ENCODE peak calls at places on chromosome 12, in eight cellular contexts. F is stimulated activated effector memory CD8-positive, alpha-beta T cell treated with anti-CD3 and anti-CD28 coated beads, Interleukin-12 subunit alpha, Interleukin-12 subunit beta, amount 100 ng/mL, for 72 hours; Y is NCI-H524 treated with DMSO at 0.1 percent for 48 hours; S is AG04450; V is activated CD8-positive, alpha-beta memory T cell treated with anti-CD3 and anti-CD28 coated beads for 24 hours; Z is AG08396; U is stimulated activated CD8-positive, alpha-beta memory T cell treated with anti-CD3 and anti-CD28 coated beads, Interleukin-2, amount 100 ng/mL, for 1 hour; E is sciatic nerve. Q is an unnamed sample.

GRCh38 chr12:76878899-76879709 is at the start of gene CSRP2:
- DNase-seq in F (peak; percentile 49), Y (peak; percentile 23), S (peak; percentile 73), V (peak; percentile 85), Z (peak; percentile 96), U (peak; percentile 31), E (peak; percentile 95), Q (peak; percentile 91)

GRCh38 chr12:109612003-109612402 is 38.4 kb downstream of the MVK start:
- DNase-seq in F (no peak), Y (no peak), S (no peak), V (no peak), Z (no peak), U (no peak), E (no peak), Q (no peak)

GRCh38 chr12:41940571-41940970 is 204.1 kb downstream of the GXYLT1 start:
- DNase-seq in F (no peak), Y (no peak), S (no peak), V (no peak), Z (no peak), U (no peak), E (no peak), Q (no peak)

GRCh38 chr12:401235-402126 is at the start of gene CCDC77:
- DNase-seq in F (peak; percentile 94), Y (no peak), S (peak; percentile 70), V (peak; percentile 98), Z (peak; percentile 97), U (peak; percentile 82), E (peak; percentile 93), Q (peak; percentile 95)

GRCh38 chr12:128507470-128507869 is 240.5 kb downstream of the TMEM132C start:
- DNase-seq in F (no peak), Y (no peak), S (no peak), V (no peak), Z (no peak), U (no peak), E (no peak), Q (no peak)

GRCh38 chr12:56634837-56635538 is 4.9 kb upstream of the BAZ2A start:
- DNase-seq in F (peak; percentile 56), Y (peak; percentile 41), S (peak; percentile 34), V (peak; percentile 84), Z (peak; percentile 86), U (no peak), E (peak; percentile 69), Q (peak; percentile 44)

GRCh38 chr12:68963456-68963859 is 30.5 kb upstream of the CPM start:
- DNase-seq in F (no peak), Y (no peak), S (no peak), V (no peak), Z (no peak), U (no peak), E (no peak), Q (no peak)

GRCh38 chr12:54206807-54207206 is 18.0 kb upstream of the SMUG1 start:
- DNase-seq in F (no peak), Y (peak; percentile 40), S (no peak), V (no peak), Z (no peak), U (no peak), E (no peak), Q (no peak)

GRCh38 chr12:120979862-120980696 is 1.7 kb downstream of the HNF1A start:
- DNase-seq in F (no peak), Y (no peak), S (no peak), V (no peak), Z (no peak), U (no peak), E (no peak), Q (peak; percentile 55)

GRCh38 chr12:76329163-76329562 is 19.1 kb downstream of the BBS10 start:
- DNase-seq in F (no peak), Y (no peak), S (no peak), V (no peak), Z (peak; percentile 73), U (no peak), E (no peak), Q (no peak)

GRCh38 chr12:120830052-120830940 is 73.9 kb downstream of the SPPL3 start:
- DNase-seq in F (no peak), Y (no peak), S (no peak), V (no peak), Z (no peak), U (no peak), E (no peak), Q (no peak)

GRCh38 chr12:52789637-52790426 is 6.1 kb downstream of the KRT3 start:
- DNase-seq in F (no peak), Y (no peak), S (no peak), V (no peak), Z (no peak), U (no peak), E (no peak), Q (no peak)

GRCh38 chr12:102120886-102121285 is 903 bp downstream of the PARPBP start:
- DNase-seq in F (no peak), Y (no peak), S (no peak), V (no peak), Z (peak; percentile 38), U (no peak), E (no peak), Q (no peak)

GRCh38 chr12:124500232-124501079 is 67.0 kb downstream of the NCOR2 start:
- DNase-seq in F (no peak), Y (no peak), S (no peak), V (no peak), Z (peak; percentile 69), U (no peak), E (no peak), Q (peak; percentile 30)

GRCh38 chr12:128791395-128792322 is 32.1 kb downstream of the SLC15A4 start:
- DNase-seq in F (no peak), Y (no peak), S (no peak), V (no peak), Z (no peak), U (no peak), E (no peak), Q (no peak)

GRCh38 chr12:67855103-67855502 is 134.1 kb upstream of the IFNG-AS1 start:
- DNase-seq in F (no peak), Y (no peak), S (no peak), V (no peak), Z (peak; percentile 13), U (no peak), E (no peak), Q (no peak)

GRCh38 chr12:119301367-119301766 is 33.2 kb upstream of the CCDC60 start:
- DNase-seq in F (no peak), Y (no peak), S (no peak), V (no peak), Z (no peak), U (no peak), E (no peak), Q (no peak)

GRCh38 chr12:39375206-39375808 is 67.6 kb downstream of the KIF21A start:
- DNase-seq in F (no peak), Y (no peak), S (no peak), V (no peak), Z (no peak), U (no peak), E (no peak), Q (no peak)

GRCh38 chr12:26274441-26275312 is 79.3 kb downstream of the SSPN start:
- DNase-seq in F (no peak), Y (no peak), S (peak; percentile 98), V (no peak), Z (peak; percentile 85), U (no peak), E (peak; percentile 85), Q (no peak)

GRCh38 chr12:47828967-47829482 is 9.3 kb upstream of the HDAC7 start:
- DNase-seq in F (no peak), Y (no peak), S (no peak), V (no peak), Z (peak; percentile 82), U (no peak), E (peak; percentile 90), Q (no peak)

GRCh38 chr12:122873540-122873939 is 22.4 kb downstream of the VPS37B start:
- DNase-seq in F (no peak), Y (no peak), S (no peak), V (no peak), Z (no peak), U (no peak), E (peak; percentile 19), Q (no peak)

GRCh38 chr12:109347579-109347978 is at the start of gene MYO1H:
- DNase-seq in F (no peak), Y (no peak), S (no peak), V (no peak), Z (no peak), U (no peak), E (no peak), Q (no peak)

GRCh38 chr12:117444781-117445180 is 83.4 kb upstream of the NOS1 start:
- DNase-seq in F (no peak), Y (peak; percentile 80), S (no peak), V (no peak), Z (no peak), U (no peak), E (no peak), Q (no peak)

GRCh38 chr12:47817272-47818006 is 2.3 kb downstream of the HDAC7 start:
- DNase-seq in F (no peak), Y (no peak), S (no peak), V (no peak), Z (no peak), U (no peak), E (no peak), Q (no peak)

GRCh38 chr12:53160000-53160399 is 20.5 kb upstream of the ZNF740 start:
- DNase-seq in F (no peak), Y (no peak), S (no peak), V (no peak), Z (no peak), U (no peak), E (no peak), Q (no peak)

GRCh38 chr12:89156862-89157262 is 195.4 kb downstream of the DUSP6 start:
- DNase-seq in F (no peak), Y (no peak), S (no peak), V (no peak), Z (no peak), U (no peak), E (no peak), Q (no peak)

GRCh38 chr12:63978519-63978918 is 134.0 kb downstream of the SRGAP1 start:
- DNase-seq in F (no peak), Y (no peak), S (peak; percentile 54), V (no peak), Z (no peak), U (no peak), E (no peak), Q (no peak)

GRCh38 chr12:130339946-130340345 is 2.3 kb downstream of the PIWIL1 start:
- DNase-seq in F (no peak), Y (no peak), S (no peak), V (no peak), Z (no peak), U (no peak), E (no peak), Q (no peak)

GRCh38 chr12:57849035-57849434 is 2.5 kb upstream of the CTDSP2 start:
- DNase-seq in F (no peak), Y (no peak), S (no peak), V (no peak), Z (no peak), U (no peak), E (no peak), Q (no peak)

GRCh38 chr12:64216239-64216638 is 5.9 kb downstream of the KICS2 start:
- DNase-seq in F (no peak), Y (no peak), S (no peak), V (no peak), Z (no peak), U (no peak), E (no peak), Q (no peak)

GRCh38 chr12:91225316-91225715 is 42.7 kb upstream of the DCN start:
- DNase-seq in F (no peak), Y (no peak), S (no peak), V (no peak), Z (no peak), U (no peak), E (no peak), Q (no peak)

GRCh38 chr12:76457010-76457409 is 102.6 kb downstream of the OSBPL8 start:
- DNase-seq in F (no peak), Y (no peak), S (no peak), V (no peak), Z (no peak), U (no peak), E (no peak), Q (no peak)

GRCh38 chr12:14638066-14638465 is 58.3 kb downstream of the GUCY2C start:
- DNase-seq in F (no peak), Y (no peak), S (no peak), V (no peak), Z (no peak), U (no peak), E (no peak), Q (no peak)

GRCh38 chr12:45543887-45544286 is 185.6 kb upstream of the ARID2 start:
- DNase-seq in F (peak; percentile 29), Y (peak; percentile 37), S (peak; percentile 62), V (peak; percentile 62), Z (peak; percentile 81), U (peak; percentile 4), E (no peak), Q (peak; percentile 20)